ENCODE peak calls at places on chromosomes 6 and 20, in six cellular contexts. Y, P, Q, M, W and H are unnamed samples.

GRCh38 chr6:134317471-134318131 is at the start of gene SGK1:
- DNase-seq in M (peak), W (no peak), Q (no peak), P (peak), Y (no peak), H (no peak)

GRCh38 chr6:100719883-100720682 is 161.0 kb downstream of the ASCC3 start:
- DNase-seq in Y (no peak), M (no peak), Q (peak), P (peak), W (no peak), H (no peak)

GRCh38 chr6:116398366-116399005 is 27.7 kb downstream of the DSE start:
- DNase-seq in Y (no peak), Q (no peak), W (no peak), P (peak), M (no peak), H (no peak)

GRCh38 chr6:38234141-38234540 is 405.6 kb downstream of the BTBD9 start:
- DNase-seq in W (no peak), M (no peak), Y (no peak), Q (peak), P (no peak), H (no peak)

GRCh38 chr6:70673601-70674000 is 5.9 kb downstream of the SMAP1 start:
- DNase-seq in Y (no peak), M (no peak), P (peak), W (no peak), Q (no peak), H (no peak)

GRCh38 chr20:34337982-34338756 is 24.9 kb upstream of the ITCH start:
- DNase-seq in Q (peak), Y (no peak), W (no peak), M (no peak), P (no peak), H (peak)

GRCh38 chr20:24790746-24791283 is 158.3 kb upstream of the CST7 start:
- DNase-seq in P (no peak), Q (no peak), W (no peak), M (no peak), Y (no peak), H (no peak)

GRCh38 chr20:34222208-34222607 is 19.0 kb upstream of the ASIP start:
- DNase-seq in M (peak), Q (peak), W (peak), Y (peak), P (peak), H (no peak)

GRCh38 chr6:17790486-17790885 is 83.8 kb upstream of the NUP153 start:
- DNase-seq in M (no peak), P (no peak), W (no peak), Q (no peak), Y (no peak), H (no peak)

GRCh38 chr20:38649275-38649891 is 47.8 kb downstream of the ARHGAP40 start:
- DNase-seq in Q (peak), W (no peak), M (no peak), Y (no peak), P (no peak), H (no peak)

GRCh38 chr6:144104898-144105487 is 9.6 kb upstream of the SF3B5 start:
- DNase-seq in M (peak), W (no peak), P (peak), Y (no peak), Q (peak), H (peak)

GRCh38 chr6:122770835-122771601 is 8.5 kb upstream of the FABP7 start:
- DNase-seq in W (no peak), M (no peak), P (no peak), Y (no peak), Q (no peak), H (no peak)

GRCh38 chr20:17444091-17444490 is 87.1 kb downstream of the BFSP1 start:
- DNase-seq in W (no peak), Y (peak), M (no peak), P (no peak), Q (no peak), H (no peak)

GRCh38 chr6:47044418-47044817 is 2.3 kb upstream of the ADGRF1 start:
- DNase-seq in Y (no peak), W (peak), P (no peak), Q (peak), M (peak), H (no peak)

GRCh38 chr6:143673638-143674037 is 4.1 kb upstream of the PHACTR2 start:
- DNase-seq in P (peak), W (peak), M (peak), Y (no peak), Q (no peak), H (no peak)

GRCh38 chr6:137758661-137759060 is 108.4 kb upstream of the TNFAIP3 start:
- DNase-seq in W (no peak), P (no peak), Q (no peak), M (no peak), Y (no peak), H (no peak)

GRCh38 chr20:57048027-57048869 is 218.2 kb downstream of the BMP7 start:
- DNase-seq in P (no peak), Y (no peak), M (no peak), Q (peak), W (no peak), H (no peak)

GRCh38 chr20:51452734-51453133 is 89.8 kb downstream of the NFATC2 start:
- DNase-seq in M (no peak), W (no peak), Y (no peak), Q (no peak), P (no peak), H (no peak)

DNA sequence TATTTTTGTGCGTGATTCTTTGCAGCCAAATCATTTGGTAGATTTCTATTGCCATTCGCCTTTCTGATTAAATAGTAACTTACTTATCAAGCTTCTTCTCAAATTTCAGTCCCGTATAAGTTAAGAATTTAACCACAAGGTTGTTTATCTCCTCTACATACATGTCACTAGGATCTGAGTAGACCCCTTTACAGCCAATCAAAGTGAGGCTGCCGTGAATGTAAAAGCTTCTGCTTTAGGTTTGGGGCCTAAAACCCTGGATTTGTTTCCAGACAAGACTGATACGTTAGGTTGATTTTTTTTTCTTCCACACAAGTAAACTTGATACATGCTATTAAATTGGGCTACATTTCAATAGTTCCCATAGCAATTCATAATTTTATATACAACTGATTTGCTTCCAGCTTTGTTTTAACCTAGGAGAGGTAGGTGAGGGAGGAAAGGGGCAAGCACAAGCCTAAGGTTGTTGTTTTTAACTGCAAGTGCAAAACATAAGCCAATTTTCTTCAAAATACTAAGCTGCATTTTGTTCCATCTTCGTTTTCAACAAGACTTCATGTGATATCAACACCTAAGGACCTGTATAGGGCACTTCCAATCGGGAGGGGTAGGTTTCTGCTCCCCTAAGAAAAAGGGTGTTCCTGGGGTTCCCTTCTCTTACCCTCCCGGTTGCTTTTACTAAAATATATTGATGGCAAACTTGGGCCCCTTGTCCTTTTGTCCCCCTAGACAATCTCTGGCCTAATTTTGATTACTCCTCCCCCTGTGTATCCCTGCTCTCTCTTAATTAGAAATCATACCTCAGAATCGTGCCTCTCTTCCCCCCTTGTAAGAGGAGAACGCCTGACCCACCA is 1.7 kb downstream of the RANBP9 start:
- DNase-seq in Q (peak), P (peak), Y (no peak), W (no peak), M (no peak), H (no peak)
- TF ChIP-seq CTCF in Q (no peak), P (no peak), Y (no peak), W (no peak), M (no peak), H (no peak)

DNA sequence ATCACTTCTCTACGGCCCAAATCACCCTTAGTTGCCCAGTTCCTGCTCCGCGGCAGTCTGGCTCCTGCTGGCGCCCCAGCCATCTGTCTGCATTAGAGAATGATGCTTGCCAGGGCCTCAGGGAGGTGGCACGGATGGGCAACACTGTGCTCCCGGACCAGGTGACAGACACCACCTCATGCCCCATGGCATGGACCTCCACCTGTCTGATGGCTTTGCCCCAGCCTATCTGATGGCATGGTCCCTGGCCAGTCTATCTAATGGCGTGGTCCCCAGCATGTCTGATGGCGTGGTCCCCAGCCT is 18.8 kb upstream of the MRGBP start:
- DNase-seq in P (no peak), Y (no peak), M (no peak), Q (no peak), W (no peak), H (no peak)
- H3K4me3 ChIP-seq in P (no peak), Y (no peak), M (no peak), Q (no peak), W (no peak), H (no peak)

GRCh38 chr20:1535420-1536175 is 21.9 kb downstream of the SIRPD start:
- DNase-seq in Q (peak), W (peak), P (no peak), Y (peak), M (no peak), H (peak)

GRCh38 chr20:1537731-1538058 is 19.8 kb downstream of the SIRPD start:
- DNase-seq in Y (no peak), W (peak), M (no peak), P (no peak), Q (peak), H (peak)

GRCh38 chr20:1528811-1529210 is 28.7 kb downstream of the SIRPD start:
- DNase-seq in P (peak), Q (no peak), Y (peak), W (no peak), M (no peak), H (no peak)

GRCh38 chr20:1536893-1537730 is 20.4 kb downstream of the SIRPD start:
- DNase-seq in Q (no peak), W (peak), M (no peak), Y (no peak), P (no peak), H (no peak)

DNA sequence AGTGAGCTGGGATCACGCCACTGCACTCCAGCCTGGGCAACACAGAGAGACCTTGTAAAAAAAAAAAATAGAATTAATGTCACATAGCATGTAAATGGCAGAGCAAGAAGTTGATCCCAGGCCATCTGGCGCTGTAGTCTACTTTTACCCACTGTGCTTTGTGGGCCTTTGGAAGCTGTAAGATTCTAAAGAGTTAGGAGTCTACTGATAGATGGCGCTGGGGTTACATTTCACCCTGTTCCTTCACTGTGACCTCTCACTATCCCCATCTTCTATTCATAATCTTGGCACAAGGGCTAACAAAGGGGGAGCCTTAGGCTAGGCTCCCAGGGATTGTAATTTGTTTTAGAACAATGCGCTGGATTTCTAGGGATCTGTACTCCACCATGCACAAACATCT is 24.4 kb downstream of the SIRPD start:
- DNase-seq in P (no peak), Y (peak), W (no peak), M (no peak), Q (no peak), H (no peak)
- TF ChIP-seq CTCF in P (no peak), Y (no peak), W (no peak), M (no peak), Q (no peak), H (no peak)

GRCh38 chr6:133265066-133265465 is 23.9 kb downstream of the EYA4 start:
- DNase-seq in Y (no peak), Q (no peak), M (no peak), W (no peak), P (no peak), H (no peak)
- H3K4me3 ChIP-seq in Y (no peak), Q (no peak), M (no peak), W (no peak), P (no peak), H (no peak)

GRCh38 chr6:33991610-33992009 is 154.3 kb downstream of the GRM4 start:
- DNase-seq in W (no peak), M (no peak), P (no peak), Q (no peak), Y (no peak), H (no peak)

GRCh38 chr6:33993091-33993490 is 152.8 kb downstream of the GRM4 start:
- DNase-seq in P (no peak), Y (no peak), W (no peak), Q (no peak), M (no peak), H (no peak)

GRCh38 chr6:33990061-33990541 is 155.8 kb downstream of the GRM4 start:
- DNase-seq in Y (no peak), Q (no peak), M (no peak), P (no peak), W (no peak), H (no peak)

GRCh38 chr6:33993653-33994052 is 152.2 kb downstream of the GRM4 start:
- DNase-seq in Y (no peak), P (no peak), W (no peak), M (no peak), Q (no peak), H (no peak)

GRCh38 chr6:33992191-33992590 is 153.7 kb downstream of the GRM4 start:
- DNase-seq in W (no peak), P (no peak), Q (no peak), Y (no peak), M (no peak), H (no peak)
- TF ChIP-seq CTCF in W (no peak), P (no peak), Q (no peak), Y (no peak), M (no peak), H (no peak)

GRCh38 chr20:41003143-41003932 is 25.3 kb upstream of the TOP1 start:
- DNase-seq in Y (no peak), Q (no peak), P (peak), M (peak), W (peak), H (no peak)
- H3K4me3 ChIP-seq in Y (no peak), Q (no peak), P (peak), M (peak), W (peak), H (no peak)

DNA sequence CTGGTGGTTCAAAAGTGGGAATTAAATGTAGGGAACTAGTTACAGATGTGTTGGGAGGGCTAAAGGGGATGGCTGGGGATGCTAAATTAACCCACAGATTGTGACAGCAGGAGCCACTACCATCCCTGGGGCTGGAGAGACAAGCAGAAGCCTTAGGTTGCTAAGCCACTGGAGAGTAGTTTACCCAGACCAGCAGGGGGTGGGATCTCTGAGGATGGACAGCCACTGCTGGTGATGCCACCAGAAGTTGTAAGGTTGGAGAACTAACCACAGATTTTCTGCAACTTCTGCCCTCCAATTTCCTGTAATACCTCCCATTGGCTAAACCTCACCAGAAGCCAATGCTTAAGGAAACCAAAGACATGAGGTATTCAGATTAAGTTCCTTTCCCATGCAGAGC is 139.6 kb upstream of the NOX3 start:
- DNase-seq in Q (peak), Y (no peak), M (no peak), W (no peak), P (no peak), H (no peak)
- TF ChIP-seq CTCF in Q (no peak), Y (no peak), M (no peak), W (no peak), P (no peak), H (peak)

GRCh38 chr6:1622851-1623768 is 13.4 kb downstream of the FOXC1 start:
- DNase-seq in W (no peak), M (no peak), Y (no peak), Q (no peak), P (no peak), H (no peak)
- H3K4me3 ChIP-seq in W (no peak), M (no peak), Y (no peak), Q (no peak), P (no peak), H (no peak)

DNA sequence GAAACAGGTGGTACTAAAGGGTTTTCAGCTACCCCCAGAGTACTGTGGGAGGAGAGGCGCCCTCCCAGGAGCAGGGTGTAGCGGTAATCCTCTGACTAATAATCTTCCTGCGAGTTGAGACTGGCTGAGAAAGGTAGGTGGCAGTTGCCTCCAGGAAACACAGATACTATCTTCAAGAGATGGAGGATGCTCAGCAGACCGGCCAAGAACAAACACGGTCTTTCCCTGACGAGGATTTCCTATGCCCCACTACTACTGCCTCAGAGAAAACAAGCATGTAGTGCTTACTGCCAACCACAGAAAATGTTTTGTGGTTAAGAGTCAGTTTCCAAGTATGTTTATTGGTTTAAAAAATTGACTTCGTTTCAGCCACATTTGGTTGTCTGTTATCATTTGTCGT is 26.8 kb downstream of the C6orf89 start:
- DNase-seq in Y (no peak), M (peak), Q (peak), W (no peak), P (peak), H (peak)
- TF ChIP-seq CTCF in Y (no peak), M (no peak), Q (no peak), W (no peak), P (no peak), H (no peak)

DNA sequence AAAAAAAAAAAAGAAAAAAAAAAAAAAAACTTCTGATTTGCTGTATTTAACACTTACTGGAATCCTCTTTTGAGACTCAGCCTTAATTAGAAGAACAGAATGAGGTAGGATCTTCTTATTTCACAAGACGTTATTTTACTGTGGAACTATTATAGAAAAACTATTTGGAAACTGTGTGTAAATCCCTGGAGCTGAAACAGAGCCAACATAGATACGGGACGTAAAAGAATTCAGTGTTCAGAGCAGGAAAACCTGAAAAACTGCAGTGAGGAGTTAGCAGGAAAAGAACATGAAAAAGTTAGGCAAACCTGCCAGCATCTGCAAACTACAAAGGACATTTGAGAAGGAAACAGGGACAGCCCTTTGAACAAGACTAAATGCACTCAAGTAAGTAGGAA is 3.4 kb upstream of the ZNF217 start:
- DNase-seq in W (no peak), Q (no peak), Y (no peak), M (no peak), P (no peak), H (no peak)
- H3K4me3 ChIP-seq in W (no peak), Q (no peak), Y (no peak), M (no peak), P (no peak), H (no peak)